ENCODE peak calls at places on chromosomes 11 and 22, in ten cellular contexts. A is lower leg skin, Z is brain microvascular endothelial cell, I is GM12865, H is suprapubic skin, L is heart left ventricle, S is IMR-90, T is A549, N is cardiac muscle cell, O is fibroblast of mammary gland. Q is an unnamed sample.
A peak's percentile ranks its signal among the peaks of the same experiment; 100 is the strongest.

GRCh38 chr11:44619931-44620725 is 54.7 kb downstream of the CD82 start:
- DNase-seq in A (peak; percentile 9), Z (no peak), I (no peak), H (peak; percentile 55), L (peak; percentile 10), S (no peak), T (no peak), N (no peak), O (no peak), Q (no peak)

GRCh38 chr11:104668797-104669463 is 229.3 kb downstream of the CASP12 start:
- DNase-seq in A (no peak), Z (peak; percentile 84), I (no peak), H (no peak), L (no peak), S (peak; percentile 94), T (peak; percentile 47), N (peak; percentile 88), O (peak; percentile 92), Q (peak; percentile 73)

GRCh38 chr11:2444301-2445106 is at the start of the genes KCNQ1 and TRPM5:
- DNase-seq in A (no peak), Z (no peak), I (peak; percentile 28), H (peak; percentile 66), L (peak; percentile 55), S (no peak), T (peak; percentile 28), N (no peak), O (no peak), Q (no peak)

GRCh38 chr11:420911-421321 is 6.1 kb upstream of the SIGIRR start:
- DNase-seq in A (no peak), Z (no peak), I (no peak), H (no peak), L (peak; percentile 4), S (no peak), T (no peak), N (no peak), O (no peak), Q (no peak)

GRCh38 chr11:17921620-17922473 is 91.0 kb downstream of the SERGEF start:
- DNase-seq in A (peak; percentile 21), Z (peak; percentile 15), I (no peak), H (no peak), L (no peak), S (peak; percentile 36), T (no peak), N (peak; percentile 80), O (peak; percentile 85), Q (peak; percentile 58)

GRCh38 chr11:114058871-114059277 is 637 bp upstream of the ZBTB16 start:
- DNase-seq in A (no peak), Z (no peak), I (no peak), H (no peak), L (no peak), S (no peak), T (no peak), N (peak; percentile 44), O (peak; percentile 25), Q (no peak)

GRCh38 chr11:63915961-63916836 is 765 bp downstream of the RCOR2 start:
- DNase-seq in A (no peak), Z (no peak), I (peak; percentile 26), H (no peak), L (peak; percentile 53), S (no peak), T (peak; percentile 59), N (peak; percentile 47), O (no peak), Q (peak; percentile 24)

GRCh38 chr22:19086944-19087343 is 35.3 kb downstream of the DGCR2 start:
- DNase-seq in A (no peak), Z (peak; percentile 45), I (no peak), H (no peak), L (no peak), S (peak; percentile 69), T (no peak), N (peak; percentile 44), O (peak; percentile 68), Q (peak; percentile 46)

GRCh38 chr11:16448123-16448717 is 91.9 kb upstream of the SOX6 start:
- DNase-seq in A (no peak), Z (no peak), I (no peak), H (no peak), L (no peak), S (peak; percentile 17), T (no peak), N (peak; percentile 1), O (no peak), Q (no peak)

GRCh38 chr11:10693509-10694071 is at the start of gene IRAG1:
- DNase-seq in A (peak; percentile 18), Z (peak; percentile 52), I (no peak), H (peak; percentile 70), L (peak; percentile 68), S (peak; percentile 78), T (no peak), N (peak; percentile 82), O (peak; percentile 34), Q (peak; percentile 67)

GRCh38 chr11:19163627-19164026 is 38.2 kb downstream of the CSRP3 start:
- DNase-seq in A (no peak), Z (no peak), I (no peak), H (no peak), L (no peak), S (no peak), T (no peak), N (no peak), O (no peak), Q (no peak)

GRCh38 chr22:47914481-47915097 is 1152.1 kb downstream of the TBC1D22A start:
- DNase-seq in A (no peak), Z (no peak), I (no peak), H (no peak), L (no peak), S (no peak), T (peak; percentile 5), N (no peak), O (no peak), Q (no peak)

DNA sequence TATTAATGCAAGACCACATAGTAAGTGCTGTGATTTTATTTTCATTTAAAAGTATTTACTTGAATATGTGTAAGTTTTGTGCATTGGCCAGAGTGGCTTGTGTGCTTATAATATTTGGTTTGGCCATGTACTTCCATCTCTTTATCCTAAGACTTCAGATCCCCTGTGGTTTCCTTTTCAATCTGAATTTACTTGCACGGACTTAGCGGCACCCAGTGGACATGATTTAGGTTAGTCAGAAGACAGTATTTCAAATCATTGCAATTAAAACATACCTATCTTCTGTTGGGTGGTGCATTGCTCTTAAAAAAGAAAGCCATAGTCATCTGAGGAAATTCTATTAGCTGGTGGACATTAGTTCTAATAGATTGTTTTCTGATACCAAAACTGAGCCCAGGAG is 30.7 kb downstream of the PIWIL4 start:
- DNase-seq in A (no peak), Z (no peak), I (peak; percentile 15), H (no peak), L (no peak), S (peak; percentile 17), T (peak; percentile 5), N (peak; percentile 38), O (no peak), Q (peak; percentile 5)
- TF ChIP-seq CTCF in A (no peak), Z (peak; percentile 17), I (no peak), H (no peak), L (no peak), S (no peak), T (peak; percentile 10), N (peak; percentile 22), O (no peak), Q (no peak)

GRCh38 chr22:45418056-45418769 is 4.7 kb downstream of the RIBC2 start:
- DNase-seq in A (no peak), Z (no peak), I (no peak), H (no peak), L (no peak), S (no peak), T (no peak), N (no peak), O (no peak), Q (no peak)

GRCh38 chr22:45413368-45414211 is at the start of the genes RIBC2 and SMC1B:
- DNase-seq in A (peak; percentile 49), Z (peak; percentile 63), I (peak; percentile 97), H (peak; percentile 91), L (peak; percentile 77), S (peak; percentile 57), T (peak; percentile 91), N (peak; percentile 87), O (peak; percentile 79), Q (peak; percentile 68)

GRCh38 chr22:45418770-45419138 is 5.3 kb downstream of the RIBC2 start:
- DNase-seq in A (peak; percentile 10), Z (no peak), I (no peak), H (no peak), L (no peak), S (no peak), T (no peak), N (no peak), O (no peak), Q (no peak)

GRCh38 chr22:45407793-45408192 is 5.6 kb downstream of the SMC1B start:
- DNase-seq in A (no peak), Z (no peak), I (no peak), H (no peak), L (no peak), S (no peak), T (no peak), N (no peak), O (no peak), Q (no peak)

DNA sequence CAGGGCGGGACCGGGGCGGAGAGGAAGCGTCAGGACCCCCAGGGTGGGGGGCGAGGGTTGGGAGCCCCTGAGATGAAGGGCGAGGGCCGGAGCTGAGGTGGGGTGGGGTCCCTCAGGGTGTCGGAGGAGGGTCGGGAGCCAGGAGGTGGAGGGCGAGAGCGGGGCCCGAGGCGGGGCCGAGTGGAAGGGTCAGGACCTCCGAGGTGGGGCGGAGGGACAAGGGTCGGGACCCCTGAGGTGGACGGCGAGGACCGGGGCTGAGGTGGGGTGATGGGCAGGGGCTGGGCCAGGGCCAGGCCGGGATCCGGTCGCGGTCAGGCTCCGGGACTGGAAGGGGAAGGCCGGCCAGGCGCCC is 409 bp downstream of the SMC1B start:
- DNase-seq in A (no peak), Z (no peak), I (no peak), H (no peak), L (no peak), S (no peak), T (no peak), N (no peak), O (no peak), Q (no peak)
- H3K4me3 ChIP-seq in A (no peak overlapping the region), Z (no peak overlapping the region), I (peak overlapping the region; percentile 83), H (peak overlapping the region; percentile 45), L (peak overlapping the region; percentile 63), S (no peak overlapping the region), T (peak overlapping the region; percentile 52), N (no peak overlapping the region), O (no peak overlapping the region), Q (no peak overlapping the region)

GRCh38 chr11:25943777-25944661 is 387.9 kb upstream of the ANO3 start:
- DNase-seq in A (no peak), Z (no peak), I (no peak), H (no peak), L (no peak), S (no peak), T (no peak), N (no peak), O (no peak), Q (no peak)

GRCh38 chr11:25953015-25953414 is 378.9 kb upstream of the ANO3 start:
- DNase-seq in A (no peak), Z (no peak), I (no peak), H (no peak), L (no peak), S (no peak), T (no peak), N (no peak), O (no peak), Q (no peak)

GRCh38 chr11:25949918-25950317 is 382.0 kb upstream of the ANO3 start:
- DNase-seq in A (no peak), Z (no peak), I (no peak), H (no peak), L (no peak), S (no peak), T (no peak), N (no peak), O (no peak), Q (no peak)
- TF ChIP-seq CTCF in A (no peak), Z (no peak), I (no peak), H (no peak), L (no peak), S (no peak), T (no peak), N (no peak), O (no peak), Q (no peak)

GRCh38 chr11:61138940-61139339 is 22.3 kb downstream of the VPS37C start:
- DNase-seq in A (no peak), Z (peak; percentile 90), I (no peak), H (no peak), L (peak; percentile 33), S (peak; percentile 76), T (no peak), N (peak; percentile 94), O (peak; percentile 78), Q (peak; percentile 86)
- H3K4me3 ChIP-seq in A (no peak overlapping the region), Z (no peak overlapping the region), I (no peak overlapping the region), H (no peak overlapping the region), L (no peak overlapping the region), S (no peak overlapping the region), T (no peak overlapping the region), N (no peak overlapping the region), O (no peak overlapping the region), Q (no peak overlapping the region)